ENCODE peak calls at places on chromosomes 11 and 22, in nine cellular contexts. E, D, K, J, Z, W, F, T and M are unnamed samples.

GRCh38 chr22:43555561-43556515 is 144.0 kb downstream of the MPPED1 start:
- DNase-seq in E (no peak), D (no peak), K (no peak), J (no peak), Z (no peak), W (no peak), F (no peak), T (no peak), M (no peak)

GRCh38 chr11:73200256-73200655 is 17.8 kb upstream of the P2RY2 start:
- DNase-seq in E (no peak), D (no peak), K (no peak), J (no peak), Z (no peak), W (no peak), F (no peak), T (no peak), M (no peak)

GRCh38 chr11:74380746-74381439 is 17.3 kb downstream of the PGM2L1 start:
- DNase-seq in E (no peak), D (no peak), K (no peak), J (no peak), Z (peak), W (no peak), F (no peak), T (no peak), M (no peak)

GRCh38 chr11:660681-661444 is 23.8 kb downstream of the DRD4 start:
- DNase-seq in E (no peak), D (no peak), K (no peak), J (no peak), Z (no peak), W (no peak), F (no peak), T (no peak), M (no peak)

GRCh38 chr22:46963672-46964545 is 201.5 kb downstream of the TBC1D22A start:
- DNase-seq in E (no peak), D (no peak), K (no peak), J (no peak), Z (no peak), W (no peak), F (no peak), T (no peak), M (no peak)

GRCh38 chr11:118211006-118211405 is 13.8 kb downstream of the JAML start:
- DNase-seq in E (no peak), D (no peak), K (no peak), J (peak), Z (peak), W (no peak), F (peak), T (no peak), M (no peak)

GRCh38 chr11:121578216-121579063 is 125.7 kb upstream of the SORL1-AS1 start:
- DNase-seq in E (no peak), D (no peak), K (no peak), J (no peak), Z (no peak), W (no peak), F (no peak), T (no peak), M (no peak)

GRCh38 chr11:110318638-110319404 is 22.4 kb upstream of the RDX start:
- DNase-seq in E (no peak), D (no peak), K (no peak), J (no peak), Z (no peak), W (no peak), F (no peak), T (no peak), M (no peak)

GRCh38 chr11:118205979-118206611 is 18.7 kb downstream of the JAML start:
- DNase-seq in E (no peak), D (no peak), K (no peak), J (no peak), Z (no peak), W (no peak), F (no peak), T (no peak), M (no peak)

GRCh38 chr22:43970037-43970747 is 14.9 kb downstream of the SAMM50 start:
- DNase-seq in E (no peak), D (no peak), K (no peak), J (no peak), Z (no peak), W (no peak), F (no peak), T (peak), M (no peak)

GRCh38 chr22:44024288-44024908 is at the start of gene PARVB:
- DNase-seq in E (no peak), D (no peak), K (peak), J (no peak), Z (no peak), W (no peak), F (peak), T (no peak), M (peak)

GRCh38 chr22:49657275-49657973 is 170.2 kb downstream of the BRD1 start:
- DNase-seq in E (peak), D (no peak), K (no peak), J (no peak), Z (no peak), W (no peak), F (no peak), T (peak), M (peak)

GRCh38 chr11:91871048-91871447 is 353.6 kb upstream of the FAT3 start:
- DNase-seq in E (no peak), D (no peak), K (no peak), J (no peak), Z (no peak), W (no peak), F (no peak), T (no peak), M (no peak)

GRCh38 chr11:102495161-102496042 is 35.1 kb downstream of the MMP7 start:
- DNase-seq in E (no peak), D (peak), K (peak), J (peak), Z (peak), W (peak), F (peak), T (peak), M (peak)

GRCh38 chr11:62806611-62807121 is 1.4 kb upstream of the NXF1 start:
- DNase-seq in E (peak), D (no peak), K (no peak), J (peak), Z (no peak), W (peak), F (no peak), T (peak), M (no peak)

GRCh38 chr11:120929664-120930154 is 94.2 kb upstream of the TBCEL start:
- DNase-seq in E (no peak), D (peak), K (peak), J (peak), Z (no peak), W (peak), F (no peak), T (peak), M (peak)

GRCh38 chr11:128745296-128746183 is 51.7 kb downstream of the FLI1 start:
- DNase-seq in E (no peak), D (no peak), K (no peak), J (peak), Z (no peak), W (peak), F (no peak), T (no peak), M (no peak)

GRCh38 chr22:30435674-30436126 is 10.1 kb downstream of the MTFP1 start:
- DNase-seq in E (no peak), D (no peak), K (no peak), J (no peak), Z (no peak), W (no peak), F (no peak), T (peak), M (peak)

GRCh38 chr22:23383491-23384450 is 196.3 kb downstream of the IGLL1 start:
- DNase-seq in E (no peak), D (no peak), K (peak), J (peak), Z (no peak), W (no peak), F (no peak), T (no peak), M (no peak)

GRCh38 chr11:10858505-10859360 is 880 bp upstream of the ZBED5 start:
- DNase-seq in E (peak), D (peak), K (no peak), J (no peak), Z (no peak), W (peak), F (peak), T (peak), M (peak)

GRCh38 chr11:662689-663274 is 25.7 kb downstream of the DRD4 start:
- DNase-seq in E (peak), D (peak), K (peak), J (peak), Z (peak), W (peak), F (peak), T (peak), M (peak)

GRCh38 chr11:33723238-33723881 is 12.9 kb downstream of the CD59 start:
- DNase-seq in E (no peak), D (no peak), K (no peak), J (peak), Z (peak), W (peak), F (no peak), T (peak), M (no peak)

GRCh38 chr11:125114518-125114917 is 3.1 kb upstream of the TMEM218 start:
- DNase-seq in E (no peak), D (peak), K (no peak), J (no peak), Z (no peak), W (no peak), F (no peak), T (no peak), M (peak)

GRCh38 chr11:34576331-34576730 is 44.6 kb upstream of the EHF start:
- DNase-seq in E (no peak), D (no peak), K (no peak), J (no peak), Z (no peak), W (no peak), F (no peak), T (no peak), M (no peak)

GRCh38 chr11:132361011-132361550 is 990.7 kb downstream of the NTM start:
- DNase-seq in E (no peak), D (no peak), K (no peak), J (no peak), Z (no peak), W (no peak), F (no peak), T (no peak), M (peak)

GRCh38 chr11:117915219-117915618 is 14.0 kb downstream of the TMPRSS13 start:
- DNase-seq in E (no peak), D (no peak), K (no peak), J (no peak), Z (no peak), W (no peak), F (no peak), T (no peak), M (no peak)

GRCh38 chr22:35900483-35901168 is 128.0 kb downstream of the RBFOX2 start:
- DNase-seq in E (no peak), D (no peak), K (no peak), J (peak), Z (peak), W (no peak), F (no peak), T (no peak), M (no peak)

GRCh38 chr22:35903571-35904331 is 124.9 kb downstream of the RBFOX2 start:
- DNase-seq in E (no peak), D (no peak), K (no peak), J (no peak), Z (no peak), W (no peak), F (no peak), T (no peak), M (no peak)

GRCh38 chr22:35904332-35904692 is 124.3 kb downstream of the RBFOX2 start:
- DNase-seq in E (no peak), D (no peak), K (no peak), J (no peak), Z (no peak), W (no peak), F (no peak), T (no peak), M (no peak)

GRCh38 chr22:35905894-35906293 is 122.7 kb downstream of the RBFOX2 start:
- DNase-seq in E (no peak), D (no peak), K (no peak), J (no peak), Z (no peak), W (no peak), F (no peak), T (no peak), M (no peak)

DNA sequence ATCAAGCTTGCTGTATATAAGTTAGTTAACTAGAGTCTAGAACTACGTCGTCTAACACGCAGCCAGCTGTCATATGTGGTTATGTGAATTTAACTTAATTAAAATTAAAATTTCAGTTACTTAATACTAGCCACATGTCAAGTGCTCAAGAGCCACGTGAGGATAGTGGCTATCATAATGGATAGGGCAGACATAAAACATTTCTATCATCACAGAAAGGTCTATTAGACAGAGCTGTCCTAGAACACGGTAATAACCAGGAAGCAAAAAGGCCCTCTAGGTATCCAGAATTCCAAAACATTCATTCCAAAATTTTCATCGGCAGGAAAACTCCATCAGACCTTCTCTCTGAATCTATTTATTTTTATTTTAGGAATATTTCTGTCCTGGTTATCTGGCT is 123.9 kb downstream of the RBFOX2 start:
- DNase-seq in E (no peak), D (no peak), K (no peak), J (no peak), Z (no peak), W (no peak), F (no peak), T (no peak), M (no peak)
- H3K4me3 ChIP-seq in E (no peak), D (no peak), K (no peak), J (no peak), Z (no peak), W (no peak), F (no peak), T (no peak), M (no peak)

DNA sequence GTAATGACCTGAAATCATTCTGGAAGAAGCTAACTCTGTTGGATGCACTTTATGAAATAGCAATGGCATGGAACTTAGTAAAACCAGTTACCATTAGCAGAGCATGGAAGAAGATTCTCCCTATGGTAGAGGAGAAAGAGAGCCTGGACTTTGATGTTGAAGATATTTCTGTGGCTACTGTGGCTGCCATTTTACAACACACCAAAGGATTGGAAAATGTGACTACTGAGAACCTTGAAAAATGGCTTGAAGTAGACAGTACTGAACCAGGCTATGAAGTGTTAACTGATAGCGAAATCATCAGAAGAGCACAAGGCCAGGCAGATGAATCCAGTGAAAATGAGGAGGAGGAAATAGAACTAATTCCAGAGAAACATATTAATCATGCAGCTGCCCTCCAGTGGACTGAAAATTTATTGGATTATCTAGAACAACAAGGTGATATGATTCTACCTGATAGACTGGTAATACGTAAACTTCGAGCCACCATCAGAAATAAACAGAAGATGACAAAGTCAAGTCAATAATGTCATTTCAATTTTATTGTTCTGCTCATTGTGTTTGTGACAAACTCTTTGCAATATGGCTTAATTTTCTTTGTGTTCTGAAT is 2.0 kb downstream of the JRKL start:
- DNase-seq in E (no peak), D (no peak), K (no peak), J (no peak), Z (peak), W (no peak), F (no peak), T (no peak), M (no peak)
- TF ChIP-seq CTCF in E (no peak), D (no peak), K (no peak), J (peak), Z (no peak), W (no peak), F (no peak), T (no peak), M (no peak)

GRCh38 chr22:40504285-40505249 is 132.0 kb downstream of the MRTFA start:
- DNase-seq in E (no peak), D (no peak), K (no peak), J (no peak), Z (no peak), W (no peak), F (no peak), T (no peak), M (peak)

GRCh38 chr22:40499187-40499753 is 128.9 kb downstream of the SGSM3 start:
- DNase-seq in E (no peak), D (peak), K (no peak), J (peak), Z (peak), W (peak), F (no peak), T (peak), M (peak)

GRCh38 chr22:40502919-40503318 is 132.5 kb downstream of the SGSM3 start:
- DNase-seq in E (no peak), D (no peak), K (no peak), J (no peak), Z (no peak), W (no peak), F (no peak), T (no peak), M (no peak)

GRCh38 chr22:40498454-40499186 is 128.2 kb downstream of the SGSM3 start:
- DNase-seq in E (no peak), D (peak), K (no peak), J (peak), Z (peak), W (peak), F (no peak), T (no peak), M (peak)
- H3K4me3 ChIP-seq in E (no peak), D (no peak), K (no peak), J (no peak), Z (no peak), W (no peak), F (no peak), T (no peak), M (no peak)

GRCh38 chr11:85627998-85628770 is at the start of gene TMEM126B:
- DNase-seq in E (peak), D (peak), K (peak), J (peak), Z (peak), W (peak), F (peak), T (peak), M (peak)
- TF ChIP-seq CTCF in E (no peak), D (no peak), K (no peak), J (no peak), Z (no peak), W (no peak), F (peak), T (no peak), M (no peak)

DNA sequence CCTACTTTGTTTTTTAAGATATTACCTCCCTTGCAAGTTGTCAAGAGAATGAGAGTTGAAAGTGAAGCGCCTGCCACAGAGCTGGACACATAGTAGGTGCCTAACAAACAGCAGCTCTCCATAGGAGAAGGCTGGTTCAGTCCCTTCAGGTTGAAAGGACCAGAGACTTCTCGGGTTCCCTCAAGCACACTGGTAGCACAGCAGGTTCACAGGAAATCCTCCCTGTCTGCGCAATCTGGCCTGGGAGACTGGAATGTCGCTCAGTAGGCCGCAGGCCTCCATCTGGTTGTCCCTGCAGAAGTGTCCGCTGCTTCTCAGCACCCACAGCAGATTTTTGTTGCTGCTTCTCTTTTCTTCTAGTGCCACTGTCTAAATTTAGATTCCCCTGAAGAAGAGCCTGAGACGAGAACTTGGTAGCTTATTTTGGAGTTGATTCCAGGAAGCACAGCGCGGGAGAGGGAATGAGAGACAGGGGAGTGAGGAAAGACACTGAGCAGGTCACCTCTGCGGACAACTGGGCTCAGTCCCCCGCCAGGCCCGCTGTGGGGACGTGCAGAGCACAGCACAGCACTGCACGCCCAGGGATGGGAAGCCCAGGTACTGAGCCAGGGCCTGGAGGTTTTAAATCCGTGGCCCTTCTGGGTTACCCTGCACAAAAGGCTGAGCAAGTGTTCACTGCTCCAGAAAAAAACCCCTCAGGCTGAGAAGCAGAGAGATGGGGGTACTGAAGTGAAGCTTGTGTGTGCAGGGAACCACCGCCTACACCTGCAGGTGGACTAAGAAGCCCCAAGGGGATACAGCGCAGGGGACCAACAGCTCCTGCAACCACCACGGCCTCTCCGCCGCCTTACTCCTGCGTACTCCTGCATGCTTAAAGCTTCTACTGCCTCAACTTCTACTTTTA is 31.6 kb downstream of the RBX1 start:
- DNase-seq in E (no peak), D (no peak), K (no peak), J (no peak), Z (no peak), W (no peak), F (no peak), T (no peak), M (peak)
- H3K4me3 ChIP-seq in E (no peak), D (no peak), K (no peak), J (no peak), Z (no peak), W (no peak), F (no peak), T (no peak), M (no peak)

DNA sequence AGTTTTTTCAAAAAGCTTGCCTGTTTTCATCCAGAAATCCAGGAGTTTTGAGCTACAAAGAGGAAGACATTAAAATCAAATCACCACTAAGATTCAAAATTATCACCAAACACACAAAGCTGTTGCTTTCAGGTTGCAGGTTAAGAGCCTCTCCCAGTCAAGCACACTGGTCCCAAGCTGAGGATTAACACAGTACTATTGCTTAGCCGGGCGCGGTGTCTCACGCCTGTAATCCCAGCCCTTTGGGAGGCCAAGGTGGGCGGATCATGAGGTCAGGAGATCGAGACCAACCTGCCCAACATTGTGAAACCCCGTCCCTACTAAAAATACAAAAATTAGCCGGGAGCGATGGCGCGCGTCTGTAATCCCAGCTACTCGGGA is 1165.1 kb downstream of the LRRC4C start:
- DNase-seq in E (no peak), D (no peak), K (no peak), J (no peak), Z (no peak), W (no peak), F (no peak), T (no peak), M (no peak)
- TF ChIP-seq CTCF in E (no peak), D (no peak), K (no peak), J (no peak), Z (no peak), W (no peak), F (no peak), T (no peak), M (no peak)

GRCh38 chr11:13010737-13011342 is 1.7 kb downstream of the RASSF10 start:
- DNase-seq in E (no peak), D (no peak), K (no peak), J (no peak), Z (no peak), W (no peak), F (no peak), T (no peak), M (no peak)

GRCh38 chr11:13009921-13010736 is 1.0 kb downstream of the RASSF10 start:
- DNase-seq in E (no peak), D (no peak), K (no peak), J (no peak), Z (no peak), W (no peak), F (no peak), T (no peak), M (no peak)

GRCh38 chr11:13008625-13009475 is at the start of gene RASSF10:
- DNase-seq in E (no peak), D (no peak), K (peak), J (peak), Z (no peak), W (no peak), F (no peak), T (no peak), M (no peak)

GRCh38 chr11:13007702-13008435 is 1.2 kb upstream of the RASSF10 start:
- DNase-seq in E (no peak), D (peak), K (no peak), J (no peak), Z (no peak), W (no peak), F (no peak), T (no peak), M (no peak)

GRCh38 chr11:13009476-13009920 is 382 bp downstream of the RASSF10 start:
- DNase-seq in E (no peak), D (no peak), K (no peak), J (no peak), Z (no peak), W (no peak), F (no peak), T (no peak), M (no peak)
- H3K4me3 ChIP-seq in E (no peak), D (no peak), K (no peak), J (peak), Z (peak), W (no peak), F (peak), T (no peak), M (no peak)

GRCh38 chr22:19800761-19801244 is 40.2 kb downstream of the TBX1 start:
- DNase-seq in E (no peak), D (peak), K (peak), J (peak), Z (peak), W (no peak), F (no peak), T (no peak), M (no peak)
- TF ChIP-seq CTCF in E (no peak), D (peak), K (no peak), J (peak), Z (peak), W (peak), F (no peak), T (peak), M (no peak)